ENCODE peak calls at places on chromosomes 6 and 20, in seven cellular contexts. One of them, this sample, is unnamed.
A peak's percentile ranks its signal among the peaks of the same experiment; 100 is the strongest.

GRCh38 chr20:7500362-7500761 is 439.9 kb downstream of the HAO1 start:
- DNase-seq in lower lobe of right lung: no peak
- DNase-seq in K562: no peak
- DNase-seq in sigmoid colon: no peak
- DNase-seq in ovary: no peak
- DNase-seq in uterus: no peak
- DNase-seq in breast epithelium: no peak
- DNase-seq in this sample: no peak

GRCh38 chr20:60627751-60628565 is 624.1 kb upstream of the CDH4 start:
- DNase-seq in lower lobe of right lung: no peak
- DNase-seq in K562: no peak
- DNase-seq in sigmoid colon: no peak
- DNase-seq in ovary: no peak
- DNase-seq in uterus: no peak
- DNase-seq in breast epithelium: no peak
- DNase-seq in this sample: no peak

GRCh38 chr20:57618091-57618765 is 2.0 kb downstream of the ZBP1 start:
- DNase-seq in lower lobe of right lung: peak; percentile 39
- DNase-seq in K562: no peak
- DNase-seq in sigmoid colon: no peak
- DNase-seq in ovary: no peak
- DNase-seq in uterus: no peak
- DNase-seq in breast epithelium: peak; percentile 57
- DNase-seq in this sample: peak; percentile 60

GRCh38 chr6:79646006-79646405 is 14.9 kb downstream of the SH3BGRL2 start:
- DNase-seq in lower lobe of right lung: no peak
- DNase-seq in K562: no peak
- DNase-seq in sigmoid colon: no peak
- DNase-seq in ovary: no peak
- DNase-seq in uterus: no peak
- DNase-seq in breast epithelium: no peak
- DNase-seq in this sample: no peak

GRCh38 chr6:6220718-6221117 is 99.7 kb downstream of the F13A1 start:
- DNase-seq in lower lobe of right lung: no peak
- DNase-seq in K562: no peak
- DNase-seq in sigmoid colon: no peak
- DNase-seq in ovary: no peak
- DNase-seq in uterus: no peak
- DNase-seq in breast epithelium: no peak
- DNase-seq in this sample: no peak

GRCh38 chr20:53850318-53850717 is 220.1 kb downstream of the BCAS1 start:
- DNase-seq in lower lobe of right lung: no peak
- DNase-seq in K562: no peak
- DNase-seq in sigmoid colon: no peak
- DNase-seq in ovary: no peak
- DNase-seq in uterus: no peak
- DNase-seq in breast epithelium: no peak
- DNase-seq in this sample: no peak

GRCh38 chr6:90285611-90286381 is 10.8 kb downstream of the BACH2 start:
- DNase-seq in lower lobe of right lung: peak; percentile 78
- DNase-seq in K562: peak; percentile 45
- DNase-seq in sigmoid colon: peak; percentile 86
- DNase-seq in ovary: peak; percentile 59
- DNase-seq in uterus: peak; percentile 72
- DNase-seq in breast epithelium: peak; percentile 59
- DNase-seq in this sample: peak; percentile 81

GRCh38 chr6:161079566-161080262 is 88.1 kb downstream of the MAP3K4 start:
- DNase-seq in lower lobe of right lung: no peak
- DNase-seq in K562: no peak
- DNase-seq in sigmoid colon: no peak
- DNase-seq in ovary: no peak
- DNase-seq in uterus: no peak
- DNase-seq in breast epithelium: no peak
- DNase-seq in this sample: no peak

GRCh38 chr20:41733151-41733550 is 115.0 kb upstream of the CHD6 start:
- DNase-seq in lower lobe of right lung: no peak
- DNase-seq in K562: no peak
- DNase-seq in sigmoid colon: no peak
- DNase-seq in ovary: no peak
- DNase-seq in uterus: no peak
- DNase-seq in breast epithelium: no peak
- DNase-seq in this sample: no peak

GRCh38 chr6:144468709-144469108 is 183.6 kb downstream of the UTRN start:
- DNase-seq in lower lobe of right lung: no peak
- DNase-seq in K562: no peak
- DNase-seq in sigmoid colon: no peak
- DNase-seq in ovary: no peak
- DNase-seq in uterus: no peak
- DNase-seq in breast epithelium: no peak
- DNase-seq in this sample: no peak

GRCh38 chr6:56866917-56867522 is 87.9 kb upstream of the BEND6 start:
- DNase-seq in lower lobe of right lung: no peak
- DNase-seq in K562: no peak
- DNase-seq in sigmoid colon: no peak
- DNase-seq in ovary: no peak
- DNase-seq in uterus: no peak
- DNase-seq in breast epithelium: no peak
- DNase-seq in this sample: no peak

GRCh38 chr6:116170358-116171057 is 44.6 kb upstream of the COL10A1 start:
- DNase-seq in lower lobe of right lung: no peak
- DNase-seq in K562: no peak
- DNase-seq in sigmoid colon: no peak
- DNase-seq in ovary: no peak
- DNase-seq in uterus: no peak
- DNase-seq in breast epithelium: no peak
- DNase-seq in this sample: no peak

GRCh38 chr20:53622247-53623114 is 28.8 kb upstream of the ZNF217 start:
- DNase-seq in lower lobe of right lung: no peak
- DNase-seq in K562: no peak
- DNase-seq in sigmoid colon: peak; percentile 52
- DNase-seq in ovary: no peak
- DNase-seq in uterus: no peak
- DNase-seq in breast epithelium: no peak
- DNase-seq in this sample: no peak

GRCh38 chr6:121437861-121438651 is 2.6 kb downstream of the GJA1 start:
- DNase-seq in lower lobe of right lung: no peak
- DNase-seq in K562: no peak
- DNase-seq in sigmoid colon: no peak
- DNase-seq in ovary: peak; percentile 63
- DNase-seq in uterus: peak; percentile 46
- DNase-seq in breast epithelium: peak; percentile 45
- DNase-seq in this sample: no peak

GRCh38 chr6:166910601-166911000 is 45.7 kb downstream of the RNASET2 start:
- DNase-seq in lower lobe of right lung: no peak
- DNase-seq in K562: no peak
- DNase-seq in sigmoid colon: no peak
- DNase-seq in ovary: no peak
- DNase-seq in uterus: no peak
- DNase-seq in breast epithelium: no peak
- DNase-seq in this sample: no peak

GRCh38 chr6:17032595-17033591 is 69.0 kb upstream of the STMND1 start:
- DNase-seq in lower lobe of right lung: peak; percentile 50
- DNase-seq in K562: no peak
- DNase-seq in sigmoid colon: peak; percentile 91
- DNase-seq in ovary: peak; percentile 57
- DNase-seq in uterus: peak; percentile 88
- DNase-seq in breast epithelium: peak; percentile 70
- DNase-seq in this sample: no peak

GRCh38 chr6:36062247-36062646 is 34.6 kb downstream of the MAPK14 start:
- DNase-seq in lower lobe of right lung: no peak
- DNase-seq in K562: no peak
- DNase-seq in sigmoid colon: no peak
- DNase-seq in ovary: no peak
- DNase-seq in uterus: no peak
- DNase-seq in breast epithelium: no peak
- DNase-seq in this sample: no peak

GRCh38 chr20:59141818-59142581 is 21.6 kb upstream of the ZNF831 start:
- DNase-seq in lower lobe of right lung: no peak
- DNase-seq in K562: peak; percentile 39
- DNase-seq in sigmoid colon: no peak
- DNase-seq in ovary: no peak
- DNase-seq in uterus: no peak
- DNase-seq in breast epithelium: no peak
- DNase-seq in this sample: no peak

GRCh38 chr20:44714701-44715494 is at the start of gene CCN5:
- DNase-seq in lower lobe of right lung: peak; percentile 90
- DNase-seq in K562: peak; percentile 30
- DNase-seq in sigmoid colon: peak; percentile 89
- DNase-seq in ovary: peak; percentile 87
- DNase-seq in uterus: peak; percentile 74
- DNase-seq in breast epithelium: peak; percentile 80
- DNase-seq in this sample: peak; percentile 92

GRCh38 chr20:44717986-44718385 is 2.8 kb downstream of the CCN5 start:
- DNase-seq in lower lobe of right lung: peak; percentile 41
- DNase-seq in K562: peak; percentile 79
- DNase-seq in sigmoid colon: peak; percentile 59
- DNase-seq in ovary: no peak
- DNase-seq in uterus: no peak
- DNase-seq in breast epithelium: no peak
- DNase-seq in this sample: no peak

GRCh38 chr20:44715495-44716308 is 533 bp downstream of the CCN5 start:
- DNase-seq in lower lobe of right lung: peak; percentile 17
- DNase-seq in K562: no peak
- DNase-seq in sigmoid colon: peak; percentile 52
- DNase-seq in ovary: no peak
- DNase-seq in uterus: no peak
- DNase-seq in breast epithelium: no peak
- DNase-seq in this sample: no peak

GRCh38 chr20:44714102-44714700 is 968 bp upstream of the CCN5 start:
- DNase-seq in lower lobe of right lung: no peak
- DNase-seq in K562: no peak
- DNase-seq in sigmoid colon: peak; percentile 60
- DNase-seq in ovary: no peak
- DNase-seq in uterus: no peak
- DNase-seq in breast epithelium: peak; percentile 66
- DNase-seq in this sample: no peak

GRCh38 chr20:44716309-44717106 is 1.3 kb downstream of the CCN5 start:
- DNase-seq in lower lobe of right lung: peak; percentile 34
- DNase-seq in K562: no peak
- DNase-seq in sigmoid colon: peak; percentile 55
- DNase-seq in ovary: no peak
- DNase-seq in uterus: no peak
- DNase-seq in breast epithelium: peak; percentile 81
- DNase-seq in this sample: no peak
- H3K4me1 ChIP-seq in lower lobe of right lung: peaks cover 36% of the 10 kb centered on the region
- H3K4me1 ChIP-seq in K562: no peaks in the 10 kb centered on the region
- H3K4me1 ChIP-seq in sigmoid colon: peaks cover 34% of the 10 kb centered on the region
- H3K4me1 ChIP-seq in ovary: peaks cover 32% of the 10 kb centered on the region
- H3K4me1 ChIP-seq in uterus: no peaks in the 10 kb centered on the region
- H3K4me1 ChIP-seq in breast epithelium: peaks cover 3% of the 10 kb centered on the region
- H3K4me1 ChIP-seq in this sample: peaks cover 17% of the 10 kb centered on the region

GRCh38 chr6:88967891-88968290 is 4.5 kb upstream of the RNGTT start:
- DNase-seq in lower lobe of right lung: no peak
- DNase-seq in K562: no peak
- DNase-seq in sigmoid colon: no peak
- DNase-seq in ovary: no peak
- DNase-seq in uterus: no peak
- DNase-seq in breast epithelium: no peak
- DNase-seq in this sample: no peak
- H3K4me1 ChIP-seq in lower lobe of right lung: peaks cover 10% of the 10 kb centered on the region
- H3K4me1 ChIP-seq in K562: peaks cover 10% of the 10 kb centered on the region
- H3K4me1 ChIP-seq in sigmoid colon: peaks cover 13% of the 10 kb centered on the region
- H3K4me1 ChIP-seq in ovary: no peaks in the 10 kb centered on the region
- H3K4me1 ChIP-seq in uterus: no peaks in the 10 kb centered on the region
- H3K4me1 ChIP-seq in breast epithelium: no peaks in the 10 kb centered on the region
- H3K4me1 ChIP-seq in this sample: peaks cover 4% of the 10 kb centered on the region

DNA sequence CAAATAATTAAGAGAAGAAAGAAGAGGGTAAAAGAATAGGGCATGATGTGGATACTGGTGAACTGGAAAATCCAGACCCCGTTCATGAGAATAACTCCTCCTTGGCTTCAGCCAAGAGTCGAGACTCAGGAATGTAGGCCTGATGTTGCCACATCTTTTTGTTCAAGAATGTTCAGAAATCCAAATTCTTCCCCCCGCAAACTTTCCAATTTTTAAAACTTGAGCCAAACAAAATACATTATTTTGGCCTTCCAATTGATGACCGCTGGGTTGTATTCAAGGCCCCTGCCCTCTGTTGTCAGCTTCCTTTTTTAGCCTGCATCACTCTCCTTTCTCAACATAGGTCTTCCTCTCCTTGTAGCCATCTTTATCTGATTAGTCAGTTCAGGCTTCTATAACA is 106.1 kb downstream of the TNFAIP3 start:
- DNase-seq in lower lobe of right lung: no peak
- DNase-seq in K562: no peak
- DNase-seq in sigmoid colon: no peak
- DNase-seq in ovary: no peak
- DNase-seq in uterus: no peak
- DNase-seq in breast epithelium: no peak
- DNase-seq in this sample: no peak
- H3K4me1 ChIP-seq in lower lobe of right lung: peaks cover 19% of the 10 kb centered on the region
- H3K4me1 ChIP-seq in K562: peaks cover 30% of the 10 kb centered on the region
- H3K4me1 ChIP-seq in sigmoid colon: no peaks in the 10 kb centered on the region
- H3K4me1 ChIP-seq in ovary: no peaks in the 10 kb centered on the region
- H3K4me1 ChIP-seq in uterus: no peaks in the 10 kb centered on the region
- H3K4me1 ChIP-seq in breast epithelium: no peaks in the 10 kb centered on the region
- H3K4me1 ChIP-seq in this sample: peaks cover 6% of the 10 kb centered on the region

GRCh38 chr6:52553719-52554118 is 23.1 kb downstream of the TRAM2 start:
- DNase-seq in lower lobe of right lung: no peak
- DNase-seq in K562: no peak
- DNase-seq in sigmoid colon: no peak
- DNase-seq in ovary: no peak
- DNase-seq in uterus: no peak
- DNase-seq in breast epithelium: no peak
- DNase-seq in this sample: no peak

GRCh38 chr6:52555531-52556228 is 21.2 kb downstream of the TRAM2 start:
- DNase-seq in lower lobe of right lung: no peak
- DNase-seq in K562: no peak
- DNase-seq in sigmoid colon: no peak
- DNase-seq in ovary: no peak
- DNase-seq in uterus: no peak
- DNase-seq in breast epithelium: no peak
- DNase-seq in this sample: no peak

GRCh38 chr6:52553158-52553557 is 23.7 kb downstream of the TRAM2 start:
- DNase-seq in lower lobe of right lung: no peak
- DNase-seq in K562: no peak
- DNase-seq in sigmoid colon: no peak
- DNase-seq in ovary: no peak
- DNase-seq in uterus: no peak
- DNase-seq in breast epithelium: no peak
- DNase-seq in this sample: no peak

GRCh38 chr6:52552278-52552643 is 24.6 kb downstream of the TRAM2 start:
- DNase-seq in lower lobe of right lung: no peak
- DNase-seq in K562: no peak
- DNase-seq in sigmoid colon: no peak
- DNase-seq in ovary: no peak
- DNase-seq in uterus: no peak
- DNase-seq in breast epithelium: no peak
- DNase-seq in this sample: no peak

DNA sequence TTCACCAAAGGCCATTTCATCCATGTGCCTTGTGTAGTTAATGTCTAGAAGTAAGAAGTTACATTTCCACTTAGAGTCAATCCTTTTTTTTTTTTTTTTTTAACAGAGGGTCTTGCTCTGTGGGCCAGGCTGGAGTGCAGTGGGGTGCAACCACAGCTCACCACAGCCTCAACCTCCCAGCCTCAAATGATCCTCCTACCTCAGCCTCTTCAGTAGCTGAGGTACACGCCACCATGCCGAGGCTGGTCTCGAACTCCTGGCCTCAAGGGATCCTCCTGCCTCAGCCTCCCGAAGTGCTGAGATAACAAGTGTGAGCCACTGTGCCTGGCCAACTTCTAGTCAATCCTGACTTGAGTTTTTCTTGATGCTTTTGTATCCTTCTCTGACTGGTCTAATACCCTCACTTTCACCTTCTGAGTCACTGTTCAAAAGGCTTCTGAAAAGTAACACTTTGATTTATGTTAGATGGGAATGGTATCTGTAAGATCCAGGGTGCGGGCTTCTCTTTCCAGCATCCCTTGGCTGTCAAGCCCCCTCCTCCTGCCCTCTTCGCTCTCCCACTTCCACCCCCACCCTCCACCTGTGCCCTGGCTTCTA is 22.1 kb downstream of the TRAM2 start:
- DNase-seq in lower lobe of right lung: no peak
- DNase-seq in K562: no peak
- DNase-seq in sigmoid colon: no peak
- DNase-seq in ovary: no peak
- DNase-seq in uterus: no peak
- DNase-seq in breast epithelium: no peak
- DNase-seq in this sample: no peak
- H3K4me1 ChIP-seq in lower lobe of right lung: peaks cover 51% of the 10 kb centered on the region
- H3K4me1 ChIP-seq in K562: peaks cover 31% of the 10 kb centered on the region
- H3K4me1 ChIP-seq in sigmoid colon: peaks cover 78% of the 10 kb centered on the region
- H3K4me1 ChIP-seq in ovary: peaks cover 29% of the 10 kb centered on the region
- H3K4me1 ChIP-seq in uterus: peaks cover 14% of the 10 kb centered on the region
- H3K4me1 ChIP-seq in breast epithelium: peaks cover 8% of the 10 kb centered on the region
- H3K4me1 ChIP-seq in this sample: peaks cover 49% of the 10 kb centered on the region